ENCODE peak calls at places on chromosomes 1 and 21, in seven cellular contexts. M is Ammon's horn; X is 8988T; P is activated naive CD4-positive, alpha-beta T cell treated with Interleukin-2 at 50 U/mL for 16 hours; B is fibroblast of the aortic adventitia; D is psoas muscle; W is CD8-positive, alpha-beta memory T cell. Q is an unnamed sample.

GRCh38 chr1:218671573-218671972 is 326.4 kb downstream of the TGFB2 start:
- DNase-seq in M (no peak), X (no peak), P (no peak), B (no peak), D (no peak), W (no peak), Q (no peak)

GRCh38 chr1:168057921-168058320 is 78.8 kb downstream of the GPR161 start:
- DNase-seq in M (no peak), X (no peak), P (no peak), B (peak), D (no peak), W (no peak), Q (no peak)

GRCh38 chr1:37667023-37667769 is 25.1 kb upstream of the CDCA8 start:
- DNase-seq in M (no peak), X (no peak), P (no peak), B (no peak), D (no peak), W (no peak), Q (no peak)

GRCh38 chr1:180912211-180912800 is 391 bp upstream of the KIAA1614 start:
- DNase-seq in M (no peak), X (no peak), P (no peak), B (peak), D (no peak), W (no peak), Q (no peak)

GRCh38 chr21:35484856-35485255 is 435.8 kb upstream of the RUNX1 start:
- DNase-seq in M (no peak), X (no peak), P (no peak), B (no peak), D (no peak), W (no peak), Q (no peak)

GRCh38 chr1:88228153-88228552 is 455.9 kb upstream of the PKN2 start:
- DNase-seq in M (no peak), X (no peak), P (no peak), B (no peak), D (no peak), W (no peak), Q (no peak)

GRCh38 chr1:54547601-54548388 is at the start of gene ACOT11:
- DNase-seq in M (peak), X (peak), P (no peak), B (peak), D (peak), W (no peak), Q (no peak)

GRCh38 chr1:46549697-46550681 is 1.5 kb downstream of the KNCN start:
- DNase-seq in M (peak), X (no peak), P (peak), B (peak), D (no peak), W (peak), Q (peak)

GRCh38 chr1:201020040-201020591 is 3.4 kb downstream of the KIF21B start:
- DNase-seq in M (no peak), X (no peak), P (peak), B (no peak), D (no peak), W (no peak), Q (peak)

GRCh38 chr1:223776075-223776814 is 63.9 kb downstream of the CAPN2 start:
- DNase-seq in M (no peak), X (no peak), P (peak), B (peak), D (no peak), W (no peak), Q (peak)

Q was measured in central memory CD4-positive, alpha-beta T cell.